ENCODE peak calls at places on chromosomes 2 and 18, in ten cellular contexts. M, A, Q, G, K, N, E, V, W and B are unnamed samples.

GRCh38 chr2:177275671-177276070 is 11.1 kb upstream of the NFE2L2 start:
- DNase-seq in M (peak; percentile 24), A (no peak), Q (no peak), G (no peak), K (no peak), N (no peak), E (no peak), V (no peak), W (peak; percentile 77), B (no peak)

GRCh38 chr2:12044857-12045256 is 298.4 kb downstream of the LPIN1 start:
- DNase-seq in M (no peak), A (no peak), Q (no peak), G (no peak), K (peak; percentile 56), N (no peak), E (no peak), V (peak; percentile 87), W (no peak), B (no peak)

GRCh38 chr2:168456526-168457176 is 579 bp downstream of the CERS6 start:
- DNase-seq in M (peak; percentile 68), A (peak; percentile 50), Q (no peak), G (no peak), K (no peak), N (no peak), E (peak; percentile 55), V (peak; percentile 63), W (peak; percentile 48), B (peak; percentile 47)

GRCh38 chr2:86383844-86384243 is 46.4 kb upstream of the REEP1 start:
- DNase-seq in M (no peak), A (no peak), Q (no peak), G (no peak), K (no peak), N (peak; percentile 57), E (no peak), V (no peak), W (peak; percentile 90), B (no peak)

GRCh38 chr2:70790079-70790963 is at the start of gene FIGLA:
- DNase-seq in M (no peak), A (no peak), Q (no peak), G (no peak), K (no peak), N (no peak), E (no peak), V (no peak), W (no peak), B (no peak)

GRCh38 chr2:234792566-234792965 is 159.3 kb upstream of the SH3BP4 start:
- DNase-seq in M (no peak), A (no peak), Q (no peak), G (no peak), K (no peak), N (peak; percentile 72), E (no peak), V (no peak), W (no peak), B (no peak)

GRCh38 chr2:41194235-41194634 is 742.3 kb upstream of the SLC8A1 start:
- DNase-seq in M (peak; percentile 2), A (no peak), Q (no peak), G (no peak), K (no peak), N (no peak), E (no peak), V (no peak), W (peak; percentile 57), B (peak; percentile 46)

GRCh38 chr18:58135806-58136331 is 91.8 kb downstream of the NEDD4L start:
- DNase-seq in M (peak; percentile 62), A (peak; percentile 79), Q (peak; percentile 53), G (peak; percentile 68), K (peak; percentile 25), N (peak; percentile 24), E (peak; percentile 44), V (peak; percentile 83), W (peak; percentile 85), B (peak; percentile 80)

GRCh38 chr2:29042581-29043075 is 31.7 kb downstream of the PCARE start:
- DNase-seq in M (no peak), A (no peak), Q (no peak), G (no peak), K (no peak), N (no peak), E (no peak), V (no peak), W (no peak), B (no peak)

GRCh38 chr18:79855147-79855910 is 57.6 kb downstream of the KCNG2 start:
- DNase-seq in M (no peak), A (no peak), Q (no peak), G (no peak), K (no peak), N (no peak), E (no peak), V (peak; percentile 55), W (no peak), B (no peak)

GRCh38 chr2:42764901-42765300 is 966 bp upstream of the OXER1 start:
- DNase-seq in M (no peak), A (no peak), Q (no peak), G (no peak), K (no peak), N (no peak), E (no peak), V (no peak), W (no peak), B (no peak)

GRCh38 chr2:1826188-1826905 is 82.0 kb upstream of the PXDN start:
- DNase-seq in M (no peak), A (no peak), Q (peak; percentile 31), G (no peak), K (no peak), N (no peak), E (no peak), V (no peak), W (no peak), B (no peak)

GRCh38 chr18:60163622-60164021 is 209.0 kb downstream of the MC4R start:
- DNase-seq in M (no peak), A (no peak), Q (no peak), G (no peak), K (no peak), N (no peak), E (no peak), V (no peak), W (no peak), B (no peak)

GRCh38 chr2:207670887-207671286 is 40.6 kb upstream of the CCNYL1 start:
- DNase-seq in M (no peak), A (no peak), Q (no peak), G (no peak), K (no peak), N (no peak), E (no peak), V (no peak), W (no peak), B (no peak)

GRCh38 chr2:187451510-187451909 is 3.5 kb upstream of the CALCRL start:
- DNase-seq in M (no peak), A (no peak), Q (no peak), G (no peak), K (no peak), N (no peak), E (no peak), V (no peak), W (no peak), B (no peak)

DNA sequence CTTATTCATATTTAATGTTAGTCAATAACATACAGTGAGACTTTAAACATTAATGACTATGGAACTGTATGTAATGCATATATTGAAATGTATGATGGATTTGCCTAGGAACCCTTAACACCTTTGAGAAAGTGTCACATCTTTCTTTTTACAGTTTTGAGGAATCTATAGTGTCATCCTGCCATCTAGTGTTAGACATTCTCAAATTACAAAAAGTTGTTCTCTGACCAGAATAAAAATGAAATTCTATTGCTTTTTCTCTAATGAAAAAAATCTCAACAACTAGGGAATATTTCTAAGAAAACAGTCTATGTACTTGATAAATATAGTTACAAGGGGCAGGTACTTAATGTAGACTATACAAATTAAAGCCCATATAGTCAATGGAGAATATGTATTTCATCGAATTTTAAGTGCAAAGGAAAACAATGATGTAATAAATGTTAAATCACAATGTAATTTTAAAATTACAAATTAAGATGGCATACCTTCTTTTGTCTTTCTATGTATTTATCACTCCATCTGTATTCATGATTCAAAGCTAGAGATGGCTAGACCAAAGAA is 5.1 kb upstream of the CALCRL start:
- DNase-seq in M (no peak), A (peak; percentile 50), Q (no peak), G (peak; percentile 47), K (no peak), N (no peak), E (peak; percentile 13), V (peak; percentile 32), W (peak; percentile 56), B (no peak)
- TF ChIP-seq CTCF in M (peak; percentile 61), A (peak; percentile 28), Q (peak; percentile 18), G (peak; percentile 16), K (no peak), N (peak; percentile 30), E (peak; percentile 29), V (peak; percentile 19), W (peak; percentile 53), B (peak; percentile 47)

GRCh38 chr18:74040459-74041332 is 106.9 kb downstream of the FBXO15 start:
- DNase-seq in M (no peak), A (peak; percentile 24), Q (no peak), G (no peak), K (peak; percentile 40), N (no peak), E (no peak), V (peak; percentile 49), W (peak; percentile 54), B (peak; percentile 78)
- TF ChIP-seq CTCF in M (no peak), A (peak; percentile 41), Q (no peak), G (peak; percentile 68), K (peak; percentile 52), N (peak; percentile 63), E (peak; percentile 23), V (peak; percentile 64), W (peak; percentile 41), B (peak; percentile 73)

GRCh38 chr18:77197073-77197472 is 52.6 kb upstream of the GALR1 start:
- DNase-seq in M (no peak), A (peak; percentile 6), Q (no peak), G (no peak), K (no peak), N (no peak), E (no peak), V (no peak), W (no peak), B (no peak)
- TF ChIP-seq CTCF in M (no peak), A (peak; percentile 9), Q (no peak), G (no peak), K (no peak), N (peak; percentile 28), E (no peak), V (peak; percentile 24), W (no peak), B (peak; percentile 41)

DNA sequence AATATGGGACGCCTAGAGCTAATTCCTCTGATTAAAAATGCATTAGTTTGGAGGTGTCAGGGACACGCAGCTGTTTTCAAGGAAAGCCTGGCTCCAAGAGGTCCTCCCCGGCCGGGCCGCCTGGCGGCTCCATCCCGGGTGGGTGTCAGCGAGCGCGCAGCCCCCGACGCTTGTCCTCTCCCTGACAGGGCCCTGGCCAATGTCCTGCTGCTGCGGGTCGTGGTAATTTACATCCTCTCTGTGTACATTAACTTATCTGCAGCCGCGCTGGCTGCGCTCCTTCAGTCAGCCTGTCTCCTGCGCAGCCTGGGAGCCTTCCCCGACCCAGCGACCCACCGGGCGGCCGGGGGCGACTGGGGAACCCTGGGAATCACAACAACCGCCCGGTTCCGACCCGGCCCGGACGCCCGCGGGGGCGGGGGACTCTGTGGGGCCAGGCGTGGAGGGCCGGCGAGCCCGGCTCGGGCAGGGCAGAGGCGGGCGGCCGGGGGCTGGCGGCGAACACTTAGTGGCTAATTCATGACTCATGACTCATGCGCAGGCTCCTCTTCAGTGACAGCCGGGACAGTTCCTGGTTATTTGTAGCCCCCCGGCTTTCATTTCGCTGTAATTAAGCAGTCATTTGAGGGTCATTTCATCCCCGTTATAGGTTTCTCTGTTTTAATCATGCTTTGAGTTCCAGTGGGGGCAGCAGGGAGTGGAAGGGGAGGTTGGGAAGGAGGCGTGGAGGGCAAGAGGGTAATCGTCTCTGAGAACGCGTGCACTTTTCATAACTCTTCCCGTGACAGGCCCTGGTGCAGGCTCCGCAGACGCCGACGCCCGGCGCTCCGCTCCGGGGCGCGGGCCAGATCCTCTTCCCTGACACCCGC is 141.9 kb upstream of the CTAGE1 start:
- DNase-seq in M (peak; percentile 66), A (peak; percentile 48), Q (peak; percentile 35), G (peak; percentile 38), K (no peak), N (no peak), E (peak; percentile 28), V (no peak), W (no peak), B (peak; percentile 65)
- TF ChIP-seq CTCF in M (peak; percentile 10), A (peak; percentile 34), Q (no peak), G (peak; percentile 47), K (no peak), N (peak; percentile 41), E (no peak), V (no peak), W (no peak), B (no peak)